ENCODE peak calls at places on chromosomes 5 and 9, in seven cellular contexts. One of them, this sample, is unnamed.

GRCh38 chr5:170273968-170274710 is 23.4 kb downstream of the LCP2 start:
- DNase-seq in GM06990: no peak
- DNase-seq in stomach: peak; percentile 51
- DNase-seq in brain microvascular endothelial cell: no peak
- DNase-seq in sigmoid colon: peak; percentile 61
- DNase-seq in IMR-90: no peak
- DNase-seq in astrocyte of the spinal cord: no peak
- DNase-seq in this sample: peak; percentile 63

GRCh38 chr5:107254214-107254901 is 416.4 kb downstream of the EFNA5 start:
- DNase-seq in GM06990: no peak
- DNase-seq in stomach: no peak
- DNase-seq in sigmoid colon: no peak
- DNase-seq in IMR-90: no peak
- DNase-seq in brain microvascular endothelial cell: no peak
- DNase-seq in astrocyte of the spinal cord: no peak
- DNase-seq in this sample: no peak

GRCh38 chr9:132898043-132898442 is 19.3 kb downstream of the SPACA9 start:
- DNase-seq in astrocyte of the spinal cord: no peak
- DNase-seq in brain microvascular endothelial cell: no peak
- DNase-seq in GM06990: no peak
- DNase-seq in stomach: no peak
- DNase-seq in IMR-90: no peak
- DNase-seq in sigmoid colon: no peak
- DNase-seq in this sample: no peak

GRCh38 chr9:34154052-34154451 is 24.8 kb upstream of the UBAP1 start:
- DNase-seq in brain microvascular endothelial cell: no peak
- DNase-seq in astrocyte of the spinal cord: no peak
- DNase-seq in sigmoid colon: peak; percentile 1
- DNase-seq in IMR-90: no peak
- DNase-seq in GM06990: no peak
- DNase-seq in stomach: no peak
- DNase-seq in this sample: no peak

GRCh38 chr5:138662599-138662998 is 87.4 kb upstream of the HSPA9 start:
- DNase-seq in sigmoid colon: no peak
- DNase-seq in astrocyte of the spinal cord: no peak
- DNase-seq in stomach: no peak
- DNase-seq in GM06990: no peak
- DNase-seq in IMR-90: no peak
- DNase-seq in brain microvascular endothelial cell: no peak
- DNase-seq in this sample: no peak

GRCh38 chr5:35856186-35857003 is at the start of gene IL7R:
- DNase-seq in astrocyte of the spinal cord: no peak
- DNase-seq in brain microvascular endothelial cell: peak; percentile 26
- DNase-seq in GM06990: no peak
- DNase-seq in stomach: no peak
- DNase-seq in sigmoid colon: no peak
- DNase-seq in IMR-90: peak; percentile 79
- DNase-seq in this sample: peak; percentile 55

GRCh38 chr5:127832057-127832456 is 128.9 kb downstream of the CCDC192 start:
- DNase-seq in astrocyte of the spinal cord: no peak
- DNase-seq in brain microvascular endothelial cell: no peak
- DNase-seq in IMR-90: no peak
- DNase-seq in sigmoid colon: no peak
- DNase-seq in GM06990: no peak
- DNase-seq in stomach: no peak
- DNase-seq in this sample: no peak

GRCh38 chr5:35324201-35324600 is 93.9 kb upstream of the PRLR start:
- DNase-seq in GM06990: no peak
- DNase-seq in stomach: no peak
- DNase-seq in brain microvascular endothelial cell: no peak
- DNase-seq in astrocyte of the spinal cord: no peak
- DNase-seq in IMR-90: no peak
- DNase-seq in sigmoid colon: no peak
- DNase-seq in this sample: no peak

GRCh38 chr9:71691036-71691435 is 77.3 kb downstream of the CEMIP2 start:
- DNase-seq in GM06990: no peak
- DNase-seq in sigmoid colon: no peak
- DNase-seq in IMR-90: no peak
- DNase-seq in brain microvascular endothelial cell: no peak
- DNase-seq in stomach: no peak
- DNase-seq in astrocyte of the spinal cord: no peak
- DNase-seq in this sample: no peak

GRCh38 chr5:6674421-6674820 is 38.8 kb upstream of the TENT4A start:
- DNase-seq in brain microvascular endothelial cell: no peak
- DNase-seq in IMR-90: no peak
- DNase-seq in astrocyte of the spinal cord: no peak
- DNase-seq in sigmoid colon: no peak
- DNase-seq in GM06990: no peak
- DNase-seq in stomach: no peak
- DNase-seq in this sample: no peak

GRCh38 chr5:148952097-148952828 is 110.6 kb downstream of the SH3TC2 start:
- DNase-seq in astrocyte of the spinal cord: no peak
- DNase-seq in IMR-90: no peak
- DNase-seq in stomach: no peak
- DNase-seq in brain microvascular endothelial cell: no peak
- DNase-seq in sigmoid colon: peak; percentile 17
- DNase-seq in GM06990: no peak
- DNase-seq in this sample: no peak

GRCh38 chr5:82417776-82418607 is 139.8 kb upstream of the RPS23 start:
- DNase-seq in astrocyte of the spinal cord: peak; percentile 71
- DNase-seq in brain microvascular endothelial cell: peak; percentile 34
- DNase-seq in GM06990: no peak
- DNase-seq in stomach: no peak
- DNase-seq in IMR-90: no peak
- DNase-seq in sigmoid colon: no peak
- DNase-seq in this sample: no peak

GRCh38 chr9:92094655-92095054 is 20.6 kb downstream of the SPTLC1 start:
- DNase-seq in stomach: no peak
- DNase-seq in GM06990: no peak
- DNase-seq in sigmoid colon: no peak
- DNase-seq in brain microvascular endothelial cell: peak; percentile 32
- DNase-seq in IMR-90: peak; percentile 43
- DNase-seq in astrocyte of the spinal cord: peak; percentile 5
- DNase-seq in this sample: no peak

GRCh38 chr5:175813943-175814630 is 57.3 kb upstream of the CPLX2 start:
- DNase-seq in IMR-90: no peak
- DNase-seq in GM06990: no peak
- DNase-seq in sigmoid colon: no peak
- DNase-seq in astrocyte of the spinal cord: no peak
- DNase-seq in stomach: no peak
- DNase-seq in brain microvascular endothelial cell: no peak
- DNase-seq in this sample: no peak

GRCh38 chr9:71368157-71368556 is 246.7 kb upstream of the TRPM3 start:
- DNase-seq in sigmoid colon: no peak
- DNase-seq in brain microvascular endothelial cell: no peak
- DNase-seq in GM06990: no peak
- DNase-seq in IMR-90: no peak
- DNase-seq in stomach: no peak
- DNase-seq in astrocyte of the spinal cord: no peak
- DNase-seq in this sample: no peak

GRCh38 chr9:105842023-105842644 is 147.8 kb downstream of the TMEM38B start:
- DNase-seq in sigmoid colon: no peak
- DNase-seq in stomach: no peak
- DNase-seq in brain microvascular endothelial cell: peak; percentile 56
- DNase-seq in IMR-90: peak; percentile 47
- DNase-seq in astrocyte of the spinal cord: peak; percentile 51
- DNase-seq in GM06990: no peak
- DNase-seq in this sample: peak; percentile 48

GRCh38 chr9:95167998-95168397 is 149.5 kb downstream of the FANCC start:
- DNase-seq in brain microvascular endothelial cell: peak; percentile 95
- DNase-seq in stomach: peak; percentile 60
- DNase-seq in GM06990: peak; percentile 26
- DNase-seq in astrocyte of the spinal cord: peak; percentile 93
- DNase-seq in sigmoid colon: no peak
- DNase-seq in IMR-90: peak; percentile 97
- DNase-seq in this sample: peak; percentile 83

GRCh38 chr5:159469496-159470370 is 139.4 kb upstream of the IL12B start:
- DNase-seq in stomach: no peak
- DNase-seq in brain microvascular endothelial cell: no peak
- DNase-seq in sigmoid colon: no peak
- DNase-seq in GM06990: no peak
- DNase-seq in IMR-90: no peak
- DNase-seq in astrocyte of the spinal cord: no peak
- DNase-seq in this sample: peak; percentile 17

GRCh38 chr5:154653764-154654483 is 101.3 kb upstream of the LARP1 start:
- DNase-seq in stomach: no peak
- DNase-seq in IMR-90: no peak
- DNase-seq in sigmoid colon: no peak
- DNase-seq in astrocyte of the spinal cord: no peak
- DNase-seq in GM06990: no peak
- DNase-seq in brain microvascular endothelial cell: no peak
- DNase-seq in this sample: no peak

GRCh38 chr9:94788706-94789105 is 62.2 kb downstream of the AOPEP start:
- DNase-seq in astrocyte of the spinal cord: no peak
- DNase-seq in sigmoid colon: no peak
- DNase-seq in brain microvascular endothelial cell: no peak
- DNase-seq in stomach: no peak
- DNase-seq in IMR-90: no peak
- DNase-seq in GM06990: no peak
- DNase-seq in this sample: no peak

GRCh38 chr9:27441741-27442070 is 82.4 kb upstream of the IFNK start:
- DNase-seq in astrocyte of the spinal cord: no peak
- DNase-seq in stomach: no peak
- DNase-seq in GM06990: peak; percentile 11
- DNase-seq in brain microvascular endothelial cell: no peak
- DNase-seq in sigmoid colon: no peak
- DNase-seq in IMR-90: no peak
- DNase-seq in this sample: peak; percentile 59

GRCh38 chr5:14226992-14227391 is 83.8 kb downstream of the TRIO start:
- DNase-seq in stomach: no peak
- DNase-seq in GM06990: no peak
- DNase-seq in brain microvascular endothelial cell: no peak
- DNase-seq in IMR-90: no peak
- DNase-seq in sigmoid colon: no peak
- DNase-seq in astrocyte of the spinal cord: no peak
- DNase-seq in this sample: no peak

GRCh38 chr5:14227501-14227900 is 84.4 kb downstream of the TRIO start:
- DNase-seq in astrocyte of the spinal cord: no peak
- DNase-seq in stomach: no peak
- DNase-seq in brain microvascular endothelial cell: no peak
- DNase-seq in GM06990: no peak
- DNase-seq in IMR-90: no peak
- DNase-seq in sigmoid colon: no peak
- DNase-seq in this sample: no peak

GRCh38 chr5:14225173-14225834 is 82.2 kb downstream of the TRIO start:
- DNase-seq in brain microvascular endothelial cell: no peak
- DNase-seq in sigmoid colon: no peak
- DNase-seq in IMR-90: no peak
- DNase-seq in stomach: no peak
- DNase-seq in GM06990: no peak
- DNase-seq in astrocyte of the spinal cord: no peak
- DNase-seq in this sample: peak; percentile 35

GRCh38 chr5:14228219-14228618 is 85.1 kb downstream of the TRIO start:
- DNase-seq in GM06990: no peak
- DNase-seq in IMR-90: no peak
- DNase-seq in sigmoid colon: no peak
- DNase-seq in brain microvascular endothelial cell: peak; percentile 47
- DNase-seq in astrocyte of the spinal cord: no peak
- DNase-seq in stomach: no peak
- DNase-seq in this sample: no peak

DNA sequence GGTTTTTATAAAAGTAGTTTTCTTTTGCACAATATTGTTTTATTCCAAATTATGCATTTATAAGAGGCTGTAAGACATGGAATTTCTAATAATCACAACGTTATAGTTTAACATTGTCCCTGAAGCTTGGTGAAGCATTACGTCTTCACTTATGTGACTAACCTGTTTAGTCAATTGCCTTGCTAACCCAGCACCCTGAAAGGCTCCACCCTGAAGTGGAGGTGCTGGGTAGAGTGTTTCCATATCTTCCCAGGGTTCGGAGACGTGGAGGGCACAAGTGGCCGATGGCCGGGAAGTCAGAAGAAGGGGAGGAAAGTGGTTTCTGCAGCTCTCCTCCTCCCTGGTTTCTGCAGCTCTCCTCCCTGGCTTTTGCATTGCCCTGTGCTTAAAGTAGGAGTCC is 83.4 kb downstream of the TRIO start:
- DNase-seq in IMR-90: no peak
- DNase-seq in astrocyte of the spinal cord: no peak
- DNase-seq in stomach: no peak
- DNase-seq in GM06990: no peak
- DNase-seq in sigmoid colon: no peak
- DNase-seq in brain microvascular endothelial cell: no peak
- DNase-seq in this sample: no peak
- TF ChIP-seq CTCF in IMR-90: no peak
- TF ChIP-seq CTCF in astrocyte of the spinal cord: no peak
- TF ChIP-seq CTCF in stomach: no peak
- TF ChIP-seq CTCF in GM06990: no peak
- TF ChIP-seq CTCF in sigmoid colon: no peak
- TF ChIP-seq CTCF in brain microvascular endothelial cell: no peak
- TF ChIP-seq CTCF in this sample: no peak

GRCh38 chr5:108924457-108924961 is 176.8 kb downstream of the FER start:
- DNase-seq in astrocyte of the spinal cord: no peak
- DNase-seq in IMR-90: no peak
- DNase-seq in sigmoid colon: no peak
- DNase-seq in stomach: no peak
- DNase-seq in GM06990: no peak
- DNase-seq in brain microvascular endothelial cell: no peak
- DNase-seq in this sample: peak; percentile 21
- H3K4me3 ChIP-seq in astrocyte of the spinal cord: no peak overlapping the region
- H3K4me3 ChIP-seq in IMR-90: no peak overlapping the region
- H3K4me3 ChIP-seq in sigmoid colon: no peak overlapping the region
- H3K4me3 ChIP-seq in stomach: no peak overlapping the region
- H3K4me3 ChIP-seq in GM06990: no peak overlapping the region
- H3K4me3 ChIP-seq in brain microvascular endothelial cell: no peak overlapping the region
- H3K4me3 ChIP-seq in this sample: peak overlapping the region; percentile 8

GRCh38 chr9:85258823-85259370 is 482.9 kb downstream of the AGTPBP1 start:
- DNase-seq in astrocyte of the spinal cord: peak; percentile 78
- DNase-seq in brain microvascular endothelial cell: peak; percentile 74
- DNase-seq in sigmoid colon: no peak
- DNase-seq in GM06990: peak; percentile 17
- DNase-seq in IMR-90: no peak
- DNase-seq in stomach: peak; percentile 53
- DNase-seq in this sample: peak; percentile 52
- TF ChIP-seq CTCF in astrocyte of the spinal cord: peak; percentile 78
- TF ChIP-seq CTCF in brain microvascular endothelial cell: peak; percentile 81
- TF ChIP-seq CTCF in sigmoid colon: peak; percentile 29
- TF ChIP-seq CTCF in GM06990: peak; percentile 86
- TF ChIP-seq CTCF in IMR-90: no peak
- TF ChIP-seq CTCF in stomach: peak; percentile 45
- TF ChIP-seq CTCF in this sample: peak; percentile 57

GRCh38 chr5:27473300-27474053 is 435.1 kb upstream of the CDH9 start:
- DNase-seq in IMR-90: no peak
- DNase-seq in sigmoid colon: no peak
- DNase-seq in brain microvascular endothelial cell: no peak
- DNase-seq in GM06990: no peak
- DNase-seq in astrocyte of the spinal cord: no peak
- DNase-seq in stomach: no peak
- DNase-seq in this sample: no peak
- H3K4me3 ChIP-seq in IMR-90: peak overlapping the region; percentile 41
- H3K4me3 ChIP-seq in sigmoid colon: no peak overlapping the region
- H3K4me3 ChIP-seq in brain microvascular endothelial cell: no peak overlapping the region
- H3K4me3 ChIP-seq in GM06990: peak overlapping the region; percentile 71
- H3K4me3 ChIP-seq in astrocyte of the spinal cord: no peak overlapping the region
- H3K4me3 ChIP-seq in stomach: no peak overlapping the region
- H3K4me3 ChIP-seq in this sample: peak overlapping the region; percentile 57

GRCh38 chr9:108356806-108357205 is 499.0 kb downstream of the ACTL7B start:
- DNase-seq in astrocyte of the spinal cord: no peak
- DNase-seq in GM06990: no peak
- DNase-seq in IMR-90: no peak
- DNase-seq in brain microvascular endothelial cell: no peak
- DNase-seq in sigmoid colon: no peak
- DNase-seq in stomach: no peak
- DNase-seq in this sample: no peak
- TF ChIP-seq CTCF in astrocyte of the spinal cord: no peak
- TF ChIP-seq CTCF in GM06990: no peak
- TF ChIP-seq CTCF in IMR-90: no peak
- TF ChIP-seq CTCF in brain microvascular endothelial cell: no peak
- TF ChIP-seq CTCF in sigmoid colon: no peak
- TF ChIP-seq CTCF in stomach: no peak
- TF ChIP-seq CTCF in this sample: no peak